ENCODE peak calls at places on chromosomes 7 and 10, in nine cellular contexts. H is AG08395; Q is T-helper 1 cell; R is left lobe of liver; U is MV-4-11; J is CD8-positive, alpha-beta memory T cell; P is iPS DF 19.7; K is GM20000; W is GM04504. G is an unnamed sample.

GRCh38 chr10:97543025-97543546 is 29.5 kb upstream of the ANKRD2 start:
- DNase-seq in H (peak; percentile 97), Q (no peak), R (no peak), U (peak; percentile 88), J (no peak), P (no peak), K (no peak), W (peak; percentile 89), G (peak; percentile 32)

GRCh38 chr10:5959581-5960069 is 17.7 kb downstream of the IL15RA start:
- DNase-seq in H (no peak), Q (no peak), R (no peak), U (no peak), J (no peak), P (no peak), K (no peak), W (no peak), G (no peak)

GRCh38 chr7:977326-978048 is 2.1 kb upstream of the COX19 start:
- DNase-seq in H (no peak), Q (no peak), R (peak; percentile 83), U (peak; percentile 37), J (no peak), P (no peak), K (peak; percentile 73), W (no peak), G (no peak)

GRCh38 chr10:14806318-14806717 is 31.5 kb downstream of the CDNF start:
- DNase-seq in H (no peak), Q (no peak), R (no peak), U (no peak), J (no peak), P (no peak), K (no peak), W (no peak), G (no peak)

GRCh38 chr10:132939957-132940790 is 2.2 kb downstream of the CFAP46 start:
- DNase-seq in H (peak; percentile 78), Q (no peak), R (peak; percentile 48), U (peak; percentile 48), J (no peak), P (no peak), K (peak; percentile 87), W (no peak), G (peak; percentile 12)

GRCh38 chr7:45174966-45175765 is 17.6 kb downstream of the RAMP3 start:
- DNase-seq in H (no peak), Q (no peak), R (no peak), U (no peak), J (no peak), P (no peak), K (no peak), W (no peak), G (no peak)

GRCh38 chr10:124703778-124704427 is 40.3 kb downstream of the FAM53B start:
- DNase-seq in H (peak; percentile 38), Q (no peak), R (peak; percentile 63), U (no peak), J (no peak), P (no peak), K (no peak), W (no peak), G (no peak)

GRCh38 chr10:17848646-17849045 is 39.5 kb downstream of the MRC1 start:
- DNase-seq in H (no peak), Q (no peak), R (no peak), U (no peak), J (no peak), P (no peak), K (no peak), W (no peak), G (no peak)

GRCh38 chr7:72219500-72219899 is 192.6 kb downstream of the CALN1 start:
- DNase-seq in H (no peak), Q (no peak), R (no peak), U (no peak), J (no peak), P (no peak), K (no peak), W (no peak), G (no peak)

GRCh38 chr10:74502963-74503608 is 323.3 kb upstream of the KAT6B start:
- DNase-seq in H (peak; percentile 10), Q (no peak), R (no peak), U (peak; percentile 88), J (no peak), P (no peak), K (no peak), W (peak; percentile 46), G (no peak)

GRCh38 chr7:5528071-5528814 is 104.6 kb upstream of the TNRC18 start:
- DNase-seq in H (no peak), Q (no peak), R (peak; percentile 57), U (no peak), J (no peak), P (no peak), K (no peak), W (no peak), G (no peak)

GRCh38 chr10:30974773-30975386 is 56.8 kb downstream of the ZNF438 start:
- DNase-seq in H (no peak), Q (no peak), R (no peak), U (peak; percentile 32), J (no peak), P (no peak), K (no peak), W (no peak), G (no peak)

GRCh38 chr10:89591796-89592271 is 53.2 kb downstream of the PANK1 start:
- DNase-seq in H (no peak), Q (no peak), R (peak; percentile 90), U (no peak), J (no peak), P (no peak), K (no peak), W (no peak), G (no peak)

GRCh38 chr7:148697950-148698396 is 730 bp upstream of the CUL1 start:
- DNase-seq in H (no peak), Q (peak; percentile 12), R (no peak), U (no peak), J (no peak), P (no peak), K (peak; percentile 25), W (no peak), G (peak; percentile 47)

GRCh38 chr7:31735991-31736982 is 49.3 kb downstream of the PPP1R17 start:
- DNase-seq in H (peak; percentile 71), Q (no peak), R (peak; percentile 57), U (peak; percentile 23), J (no peak), P (peak; percentile 47), K (peak; percentile 51), W (peak; percentile 38), G (no peak)

GRCh38 chr7:55964802-55965470 is 551 bp downstream of the NIPSNAP2 start:
- DNase-seq in H (peak; percentile 81), Q (peak; percentile 10), R (peak; percentile 94), U (peak; percentile 31), J (peak; percentile 40), P (no peak), K (peak; percentile 92), W (peak; percentile 43), G (peak; percentile 50)

GRCh38 chr10:73096041-73096451 is 620 bp downstream of the P4HA1 start:
- DNase-seq in H (peak; percentile 65), Q (peak; percentile 67), R (peak; percentile 71), U (peak; percentile 56), J (peak; percentile 62), P (no peak), K (peak; percentile 58), W (peak; percentile 63), G (peak; percentile 64)

GRCh38 chr7:91504919-91505318 is 240.7 kb downstream of the FZD1 start:
- DNase-seq in H (no peak), Q (no peak), R (no peak), U (no peak), J (no peak), P (no peak), K (no peak), W (no peak), G (no peak)